ENCODE peak calls at places on chromosomes 16 and 17, in six cellular contexts. E is tibial nerve, C is stomach, D is mucosa of descending colon, T is IMR-90, W is pancreas. H is an unnamed sample.

GRCh38 chr16:56269824-56270684 is 78.8 kb downstream of the GNAO1 start:
- DNase-seq in E (no peak), C (no peak), D (no peak), T (peak; percentile 86), W (peak; percentile 24), H (peak; percentile 64)

GRCh38 chr17:43800736-43801135 is 20.5 kb downstream of the CFAP97D1 start:
- DNase-seq in E (no peak), C (no peak), D (no peak), T (no peak), W (no peak), H (no peak)

GRCh38 chr16:5665770-5666169 is 568.2 kb upstream of the EEF2KMT start:
- DNase-seq in E (no peak), C (no peak), D (no peak), T (no peak), W (no peak), H (no peak)

GRCh38 chr17:1455291-1455747 is 713 bp downstream of the CRK start:
- DNase-seq in E (no peak), C (peak; percentile 62), D (peak; percentile 84), T (peak; percentile 67), W (peak; percentile 56), H (peak; percentile 83)

GRCh38 chr17:50314456-50315011 is 31.4 kb upstream of the XYLT2 start:
- DNase-seq in E (no peak), C (no peak), D (no peak), T (no peak), W (no peak), H (peak; percentile 3)

GRCh38 chr17:16915752-16916556 is 56.0 kb downstream of the TNFRSF13B start:
- DNase-seq in E (no peak), C (peak; percentile 67), D (no peak), T (peak; percentile 16), W (peak; percentile 51), H (peak; percentile 77)

GRCh38 chr17:76498886-76499667 is 2.1 kb downstream of the RHBDF2 start:
- DNase-seq in E (no peak), C (no peak), D (no peak), T (no peak), W (peak; percentile 37), H (no peak)

GRCh38 chr17:40058151-40058784 is 4.1 kb upstream of the MED24 start:
- DNase-seq in E (no peak), C (no peak), D (peak; percentile 40), T (peak; percentile 46), W (no peak), H (no peak)

GRCh38 chr17:77118251-77118928 is 22.4 kb upstream of the SEC14L1 start:
- DNase-seq in E (no peak), C (no peak), D (no peak), T (no peak), W (no peak), H (no peak)

GRCh38 chr17:48754500-48755261 is 26.1 kb upstream of the HOXB13 start:
- DNase-seq in E (no peak), C (no peak), D (no peak), T (no peak), W (no peak), H (no peak)

GRCh38 chr17:79548116-79548515 is 62.7 kb downstream of the RBFOX3 start:
- DNase-seq in E (no peak), C (no peak), D (no peak), T (no peak), W (no peak), H (peak; percentile 57)

GRCh38 chr17:11557727-11558452 is 40.4 kb upstream of the DNAH9 start:
- DNase-seq in E (no peak), C (no peak), D (no peak), T (no peak), W (no peak), H (no peak)

GRCh38 chr17:75777243-75777922 is 7.2 kb upstream of the UNK start:
- DNase-seq in E (no peak), C (no peak), D (no peak), T (no peak), W (no peak), H (no peak)

GRCh38 chr17:78225088-78225865 is 6.2 kb upstream of the TMEM235 start:
- DNase-seq in E (no peak), C (no peak), D (no peak), T (no peak), W (no peak), H (no peak)

GRCh38 chr16:81921415-81921814 is 89.9 kb downstream of the SDR42E1 start:
- DNase-seq in E (no peak), C (peak; percentile 31), D (no peak), T (peak; percentile 36), W (no peak), H (no peak)

GRCh38 chr16:69942627-69943170 is 8.4 kb upstream of the CLEC18A start:
- DNase-seq in E (no peak), C (no peak), D (no peak), T (no peak), W (no peak), H (no peak)

GRCh38 chr16:46916980-46917379 is 32.8 kb downstream of the GPT2 start:
- DNase-seq in E (no peak), C (no peak), D (no peak), T (peak; percentile 15), W (no peak), H (no peak)

GRCh38 chr17:72560303-72561247 is 439.8 kb downstream of the SOX9 start:
- DNase-seq in E (no peak), C (peak; percentile 93), D (peak; percentile 80), T (peak; percentile 56), W (peak; percentile 54), H (peak; percentile 88)

GRCh38 chr17:56737741-56738161 is 96.0 kb downstream of the C17orf67 start:
- DNase-seq in E (no peak), C (peak; percentile 56), D (peak; percentile 48), T (peak; percentile 82), W (no peak), H (no peak)

GRCh38 chr16:88384222-88385111 is 1.7 kb downstream of the ZNF469 start:
- DNase-seq in E (no peak), C (no peak), D (no peak), T (no peak), W (no peak), H (peak; percentile 51)

GRCh38 chr16:75919664-75920063 is 193.4 kb upstream of the CPHXL start:
- DNase-seq in E (no peak), C (no peak), D (no peak), T (peak; percentile 42), W (peak; percentile 25), H (no peak)

GRCh38 chr16:5438591-5438990 is 341.0 kb upstream of the EEF2KMT start:
- DNase-seq in E (no peak), C (no peak), D (no peak), T (no peak), W (no peak), H (no peak)

GRCh38 chr16:2331199-2331931 is 9.2 kb downstream of the ABCA3 start:
- DNase-seq in E (no peak), C (no peak), D (no peak), T (no peak), W (no peak), H (peak; percentile 91)

GRCh38 chr16:75105306-75106061 is 11.1 kb downstream of the LDHD start:
- DNase-seq in E (no peak), C (no peak), D (peak; percentile 60), T (peak; percentile 37), W (no peak), H (peak; percentile 69)

DNA sequence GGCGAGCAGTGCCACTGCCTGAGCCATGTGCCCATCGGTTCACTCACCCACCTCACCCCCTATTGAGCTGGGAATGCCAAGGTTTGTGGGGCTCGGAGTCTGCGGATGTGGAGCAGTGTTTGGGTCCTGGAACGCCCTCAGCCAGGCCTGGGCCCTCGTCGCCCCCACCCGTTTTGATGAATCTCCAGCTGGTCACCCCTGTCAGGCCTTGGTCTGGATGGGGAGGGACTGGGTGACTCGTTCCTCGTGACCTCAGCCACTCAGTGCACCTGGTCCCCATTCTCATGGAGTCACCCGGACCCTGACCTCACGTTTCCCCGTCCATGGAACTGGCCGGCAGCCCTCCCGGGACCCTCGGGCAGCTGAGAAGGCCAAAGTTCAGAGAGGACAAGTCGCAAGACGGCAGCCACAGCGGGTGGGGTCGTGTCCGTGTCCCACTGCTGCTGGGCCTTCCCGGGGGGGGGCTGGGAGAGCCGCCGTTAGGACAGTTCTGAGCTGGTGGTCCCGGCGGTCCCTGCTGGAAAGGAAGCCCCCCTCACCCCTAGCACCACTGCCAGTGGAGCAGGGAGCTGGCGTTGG is 23.2 kb downstream of the GSE1 start:
- DNase-seq in E (no peak), C (no peak), D (no peak), T (peak; percentile 12), W (no peak), H (no peak)
- H3K36me3 ChIP-seq in E (no peaks in the 10 kb centered on the region), C (peaks cover 31% of the 10 kb centered on the region), D (no peaks in the 10 kb centered on the region), T (peaks cover 5% of the 10 kb centered on the region), W (no peaks in the 10 kb centered on the region), H (peaks cover 15% of the 10 kb centered on the region)

GRCh38 chr17:66775262-66775661 is 59.7 kb upstream of the CACNG5 start:
- DNase-seq in E (no peak), C (no peak), D (no peak), T (no peak), W (no peak), H (no peak)

GRCh38 chr17:66778531-66778930 is 56.4 kb upstream of the CACNG5 start:
- DNase-seq in E (no peak), C (no peak), D (no peak), T (no peak), W (no peak), H (no peak)

GRCh38 chr17:66776999-66777688 is 57.8 kb upstream of the CACNG5 start:
- DNase-seq in E (no peak), C (no peak), D (no peak), T (peak; percentile 34), W (no peak), H (no peak)

GRCh38 chr17:66777689-66778225 is 57.2 kb upstream of the CACNG5 start:
- DNase-seq in E (no peak), C (no peak), D (no peak), T (peak; percentile 44), W (no peak), H (peak; percentile 79)

GRCh38 chr17:66775881-66776400 is 59.0 kb upstream of the CACNG5 start:
- DNase-seq in E (no peak), C (no peak), D (no peak), T (no peak), W (no peak), H (no peak)
- H3K36me3 ChIP-seq in E (no peaks in the 10 kb centered on the region), C (peaks cover 21% of the 10 kb centered on the region), D (no peaks in the 10 kb centered on the region), T (peaks cover 33% of the 10 kb centered on the region), W (no peaks in the 10 kb centered on the region), H (peaks cover 18% of the 10 kb centered on the region)

DNA sequence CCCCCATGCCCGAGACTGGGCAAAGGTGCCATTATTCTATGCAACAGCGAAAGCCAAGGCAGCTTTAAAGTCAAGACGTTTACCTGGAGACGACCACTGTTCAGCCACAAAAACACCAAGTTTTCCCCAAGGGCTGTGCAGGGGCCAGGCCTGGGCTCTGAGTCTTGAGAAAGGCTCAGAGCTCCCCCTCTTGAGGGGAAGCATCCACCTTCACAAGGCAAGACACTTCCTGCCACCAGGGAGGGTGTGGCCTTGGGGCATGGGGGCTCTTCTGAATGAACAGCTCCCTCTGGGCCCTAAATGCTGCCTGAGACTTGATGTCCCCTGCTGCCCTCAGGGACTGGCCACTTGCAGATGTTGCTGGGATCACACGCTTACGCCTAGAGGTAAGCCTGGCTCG is 26.5 kb downstream of the PDIA2 start:
- DNase-seq in E (no peak), C (no peak), D (no peak), T (no peak), W (no peak), H (no peak)
- H3K36me3 ChIP-seq in E (no peaks in the 10 kb centered on the region), C (peaks cover 78% of the 10 kb centered on the region), D (no peaks in the 10 kb centered on the region), T (peaks cover 49% of the 10 kb centered on the region), W (peaks cover 12% of the 10 kb centered on the region), H (peaks cover 61% of the 10 kb centered on the region)

DNA sequence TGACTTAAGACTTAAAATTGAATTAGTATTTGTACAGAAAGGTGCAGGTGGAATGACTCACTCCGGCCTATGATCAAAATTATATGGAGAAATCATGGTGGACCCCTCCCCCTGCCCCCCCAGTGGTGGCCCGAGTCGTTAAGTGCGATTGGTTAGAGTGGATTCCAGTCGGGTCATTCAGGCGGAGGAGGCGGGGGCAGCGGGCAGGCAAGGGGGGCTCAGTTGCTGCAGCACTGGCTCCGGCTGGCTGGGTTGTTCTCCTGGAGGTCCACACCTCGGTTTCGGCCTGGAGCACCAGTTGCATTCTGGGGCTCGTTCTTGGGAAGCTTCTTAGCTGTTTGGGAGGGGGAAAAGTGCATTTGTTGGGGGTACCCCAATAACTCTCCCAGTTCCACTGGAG is 3.0 kb downstream of the HSPB9 start:
- DNase-seq in E (no peak), C (no peak), D (no peak), T (no peak), W (no peak), H (no peak)
- H3K36me3 ChIP-seq in E (no peaks in the 10 kb centered on the region), C (peaks cover 59% of the 10 kb centered on the region), D (no peaks in the 10 kb centered on the region), T (peaks cover 56% of the 10 kb centered on the region), W (peaks cover 29% of the 10 kb centered on the region), H (peaks cover 55% of the 10 kb centered on the region)